ENCODE peak calls at places on chromosomes 3 and 15, in six cellular contexts. One of them, this sample, is unnamed.
A peak's percentile ranks its signal among the peaks of the same experiment; 100 is the strongest.

GRCh38 chr3:8318002-8318649 is 183.5 kb upstream of the LMCD1 start:
- DNase-seq in thyroid gland: no peak
- DNase-seq in cardiac fibroblast: peak; percentile 12
- DNase-seq in astrocyte of the spinal cord: peak; percentile 38
- DNase-seq in astrocyte: peak; percentile 27
- DNase-seq in heart left ventricle: no peak
- DNase-seq in this sample: no peak

GRCh38 chr15:84822774-84823579 is 5.8 kb downstream of the ALPK3 start:
- DNase-seq in thyroid gland: no peak
- DNase-seq in cardiac fibroblast: no peak
- DNase-seq in astrocyte of the spinal cord: no peak
- DNase-seq in astrocyte: no peak
- DNase-seq in heart left ventricle: no peak
- DNase-seq in this sample: no peak

GRCh38 chr15:33551860-33552259 is 241.1 kb downstream of the RYR3 start:
- DNase-seq in thyroid gland: no peak
- DNase-seq in cardiac fibroblast: no peak
- DNase-seq in astrocyte of the spinal cord: no peak
- DNase-seq in astrocyte: no peak
- DNase-seq in heart left ventricle: no peak
- DNase-seq in this sample: no peak

GRCh38 chr3:37210230-37210629 is 35.8 kb upstream of the LRRFIP2 start:
- DNase-seq in thyroid gland: no peak
- DNase-seq in cardiac fibroblast: peak; percentile 59
- DNase-seq in astrocyte of the spinal cord: no peak
- DNase-seq in astrocyte: peak; percentile 41
- DNase-seq in heart left ventricle: no peak
- DNase-seq in this sample: no peak

GRCh38 chr3:134796313-134797079 is 1.4 kb downstream of the EPHB1 start:
- DNase-seq in thyroid gland: peak; percentile 46
- DNase-seq in cardiac fibroblast: peak; percentile 7
- DNase-seq in astrocyte of the spinal cord: peak; percentile 12
- DNase-seq in astrocyte: peak; percentile 4
- DNase-seq in heart left ventricle: no peak
- DNase-seq in this sample: no peak

GRCh38 chr15:81410318-81410753 is 36.3 kb upstream of the TMC3 start:
- DNase-seq in thyroid gland: peak; percentile 42
- DNase-seq in cardiac fibroblast: peak; percentile 93
- DNase-seq in astrocyte of the spinal cord: peak; percentile 72
- DNase-seq in astrocyte: peak; percentile 48
- DNase-seq in heart left ventricle: peak; percentile 66
- DNase-seq in this sample: peak; percentile 25

GRCh38 chr15:71294251-71294635 is 179.0 kb downstream of the THSD4 start:
- DNase-seq in thyroid gland: no peak
- DNase-seq in cardiac fibroblast: no peak
- DNase-seq in astrocyte of the spinal cord: no peak
- DNase-seq in astrocyte: no peak
- DNase-seq in heart left ventricle: no peak
- DNase-seq in this sample: no peak

GRCh38 chr15:92914768-92915221 is 14.7 kb downstream of the CHD2 start:
- DNase-seq in thyroid gland: no peak
- DNase-seq in cardiac fibroblast: no peak
- DNase-seq in astrocyte of the spinal cord: no peak
- DNase-seq in astrocyte: no peak
- DNase-seq in heart left ventricle: no peak
- DNase-seq in this sample: no peak

GRCh38 chr15:78878356-78878755 is 5.7 kb downstream of the MORF4L1 start:
- DNase-seq in thyroid gland: no peak
- DNase-seq in cardiac fibroblast: peak; percentile 32
- DNase-seq in astrocyte of the spinal cord: peak; percentile 69
- DNase-seq in astrocyte: peak; percentile 78
- DNase-seq in heart left ventricle: no peak
- DNase-seq in this sample: no peak

GRCh38 chr3:147015334-147015733 is 391.0 kb downstream of the ZIC4 start:
- DNase-seq in thyroid gland: no peak
- DNase-seq in cardiac fibroblast: no peak
- DNase-seq in astrocyte of the spinal cord: no peak
- DNase-seq in astrocyte: no peak
- DNase-seq in heart left ventricle: no peak
- DNase-seq in this sample: no peak

GRCh38 chr3:183073839-183074615 is 25.3 kb downstream of the MCCC1 start:
- DNase-seq in thyroid gland: no peak
- DNase-seq in cardiac fibroblast: peak; percentile 25
- DNase-seq in astrocyte of the spinal cord: no peak
- DNase-seq in astrocyte: no peak
- DNase-seq in heart left ventricle: no peak
- DNase-seq in this sample: peak; percentile 12

GRCh38 chr3:30103186-30103585 is 503.2 kb upstream of the TGFBR2 start:
- DNase-seq in thyroid gland: no peak
- DNase-seq in cardiac fibroblast: no peak
- DNase-seq in astrocyte of the spinal cord: no peak
- DNase-seq in astrocyte: no peak
- DNase-seq in heart left ventricle: no peak
- DNase-seq in this sample: no peak

GRCh38 chr15:39365161-39365560 is 215.7 kb upstream of the THBS1 start:
- DNase-seq in thyroid gland: no peak
- DNase-seq in cardiac fibroblast: peak; percentile 55
- DNase-seq in astrocyte of the spinal cord: no peak
- DNase-seq in astrocyte: peak; percentile 26
- DNase-seq in heart left ventricle: no peak
- DNase-seq in this sample: no peak

GRCh38 chr15:39888809-39889208 is 31.3 kb downstream of the GPR176 start:
- DNase-seq in thyroid gland: no peak
- DNase-seq in cardiac fibroblast: no peak
- DNase-seq in astrocyte of the spinal cord: no peak
- DNase-seq in astrocyte: no peak
- DNase-seq in heart left ventricle: no peak
- DNase-seq in this sample: no peak

GRCh38 chr3:190721330-190721729 is 141.2 kb downstream of the GMNC start:
- DNase-seq in thyroid gland: peak; percentile 40
- DNase-seq in cardiac fibroblast: no peak
- DNase-seq in astrocyte of the spinal cord: no peak
- DNase-seq in astrocyte: no peak
- DNase-seq in heart left ventricle: no peak
- DNase-seq in this sample: no peak

GRCh38 chr15:78024883-78025282 is 52.6 kb downstream of the TBC1D2B start:
- DNase-seq in thyroid gland: no peak
- DNase-seq in cardiac fibroblast: no peak
- DNase-seq in astrocyte of the spinal cord: no peak
- DNase-seq in astrocyte: no peak
- DNase-seq in heart left ventricle: no peak
- DNase-seq in this sample: no peak

GRCh38 chr3:18902081-18902793 is 246.1 kb upstream of the KCNH8 start:
- DNase-seq in thyroid gland: no peak
- DNase-seq in cardiac fibroblast: no peak
- DNase-seq in astrocyte of the spinal cord: no peak
- DNase-seq in astrocyte: no peak
- DNase-seq in heart left ventricle: no peak
- DNase-seq in this sample: no peak

GRCh38 chr3:64380539-64380938 is 155.3 kb upstream of the PRICKLE2 start:
- DNase-seq in thyroid gland: no peak
- DNase-seq in cardiac fibroblast: no peak
- DNase-seq in astrocyte of the spinal cord: no peak
- DNase-seq in astrocyte: no peak
- DNase-seq in heart left ventricle: no peak
- DNase-seq in this sample: no peak

GRCh38 chr15:66508293-66508883 is 3.3 kb downstream of the ZWILCH start:
- DNase-seq in thyroid gland: no peak
- DNase-seq in cardiac fibroblast: no peak
- DNase-seq in astrocyte of the spinal cord: no peak
- DNase-seq in astrocyte: no peak
- DNase-seq in heart left ventricle: no peak
- DNase-seq in this sample: no peak

GRCh38 chr3:173893066-173893465 is 495.5 kb downstream of the NLGN1 start:
- DNase-seq in thyroid gland: no peak
- DNase-seq in cardiac fibroblast: no peak
- DNase-seq in astrocyte of the spinal cord: peak; percentile 86
- DNase-seq in astrocyte: peak; percentile 90
- DNase-seq in heart left ventricle: no peak
- DNase-seq in this sample: no peak

DNA sequence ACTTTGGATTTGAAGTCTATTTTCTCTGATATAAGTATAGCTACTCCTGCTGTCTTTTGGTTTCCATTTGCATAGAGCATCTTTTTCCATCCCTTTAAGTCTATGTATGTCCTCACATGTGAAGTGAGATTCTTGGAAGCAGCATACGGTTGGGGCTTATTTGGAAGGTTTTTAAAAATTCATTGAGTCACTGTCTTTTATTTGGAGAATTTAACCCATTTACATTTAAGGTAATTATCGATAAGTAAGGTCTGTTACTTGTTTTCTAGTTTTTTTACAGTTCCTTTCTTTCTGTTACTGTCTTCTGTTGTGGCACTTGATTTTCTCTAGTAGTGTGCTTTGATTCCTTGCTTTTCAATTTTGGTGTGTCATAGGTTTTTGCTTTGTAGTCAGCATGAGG is 14.0 kb downstream of the RUBCN start:
- DNase-seq in thyroid gland: no peak
- DNase-seq in cardiac fibroblast: no peak
- DNase-seq in astrocyte of the spinal cord: no peak
- DNase-seq in astrocyte: no peak
- DNase-seq in heart left ventricle: no peak
- DNase-seq in this sample: no peak
- TF ChIP-seq CTCF in thyroid gland: no peak
- TF ChIP-seq CTCF in cardiac fibroblast: no peak
- TF ChIP-seq CTCF in astrocyte of the spinal cord: no peak
- TF ChIP-seq CTCF in astrocyte: no peak
- TF ChIP-seq CTCF in heart left ventricle: no peak
- TF ChIP-seq CTCF in this sample: no peak

GRCh38 chr3:17761563-17761962 is 19.1 kb upstream of the TBC1D5 start:
- DNase-seq in thyroid gland: no peak
- DNase-seq in cardiac fibroblast: no peak
- DNase-seq in astrocyte of the spinal cord: no peak
- DNase-seq in astrocyte: no peak
- DNase-seq in heart left ventricle: no peak
- DNase-seq in this sample: no peak
- TF ChIP-seq CTCF in thyroid gland: no peak
- TF ChIP-seq CTCF in cardiac fibroblast: no peak
- TF ChIP-seq CTCF in astrocyte of the spinal cord: no peak
- TF ChIP-seq CTCF in astrocyte: no peak
- TF ChIP-seq CTCF in heart left ventricle: no peak
- TF ChIP-seq CTCF in this sample: no peak

GRCh38 chr3:126891141-126891540 is 91.8 kb upstream of the PLXNA1 start:
- DNase-seq in thyroid gland: no peak
- DNase-seq in cardiac fibroblast: no peak
- DNase-seq in astrocyte of the spinal cord: no peak
- DNase-seq in astrocyte: no peak
- DNase-seq in heart left ventricle: no peak
- DNase-seq in this sample: no peak
- TF ChIP-seq CTCF in thyroid gland: no peak
- TF ChIP-seq CTCF in cardiac fibroblast: no peak
- TF ChIP-seq CTCF in astrocyte of the spinal cord: no peak
- TF ChIP-seq CTCF in astrocyte: no peak
- TF ChIP-seq CTCF in heart left ventricle: no peak
- TF ChIP-seq CTCF in this sample: no peak

GRCh38 chr15:82647045-82647834 is at the start of gene CPEB1:
- DNase-seq in thyroid gland: peak; percentile 63
- DNase-seq in cardiac fibroblast: peak; percentile 47
- DNase-seq in astrocyte of the spinal cord: peak; percentile 5
- DNase-seq in astrocyte: no peak
- DNase-seq in heart left ventricle: peak; percentile 60
- DNase-seq in this sample: peak; percentile 55
- TF ChIP-seq CTCF in thyroid gland: no peak
- TF ChIP-seq CTCF in cardiac fibroblast: no peak
- TF ChIP-seq CTCF in astrocyte of the spinal cord: peak; percentile 8
- TF ChIP-seq CTCF in astrocyte: no peak
- TF ChIP-seq CTCF in heart left ventricle: peak; percentile 14
- TF ChIP-seq CTCF in this sample: no peak

DNA sequence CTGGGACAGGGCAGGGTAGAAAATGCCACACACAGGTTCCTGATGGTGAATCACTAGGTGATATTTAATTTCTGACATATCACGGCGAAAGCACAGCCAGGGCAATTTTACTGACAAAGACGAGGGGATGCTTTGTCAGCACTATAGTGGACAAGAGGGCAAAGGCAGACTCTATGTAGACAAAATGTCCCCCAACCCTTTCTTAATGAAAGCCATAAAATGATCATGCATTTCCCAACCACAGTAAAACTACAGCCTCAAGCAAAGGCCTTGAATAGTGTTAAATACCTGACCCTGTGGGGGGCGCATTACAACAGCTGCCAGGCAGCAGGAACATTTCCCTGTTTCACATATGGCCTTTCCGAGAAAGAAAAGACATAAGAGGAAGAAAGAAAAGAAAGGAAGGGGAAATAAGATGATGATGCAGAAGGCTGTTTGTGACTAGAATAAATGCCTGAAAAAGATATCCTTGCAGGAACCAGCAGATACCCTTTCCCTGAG is 49.5 kb downstream of the GLDN start:
- DNase-seq in thyroid gland: no peak
- DNase-seq in cardiac fibroblast: no peak
- DNase-seq in astrocyte of the spinal cord: peak; percentile 40
- DNase-seq in astrocyte: no peak
- DNase-seq in heart left ventricle: no peak
- DNase-seq in this sample: no peak
- TF ChIP-seq CTCF in thyroid gland: no peak
- TF ChIP-seq CTCF in cardiac fibroblast: no peak
- TF ChIP-seq CTCF in astrocyte of the spinal cord: no peak
- TF ChIP-seq CTCF in astrocyte: no peak
- TF ChIP-seq CTCF in heart left ventricle: no peak
- TF ChIP-seq CTCF in this sample: no peak

GRCh38 chr15:99454941-99455795 is 110.6 kb upstream of the MEF2A start:
- DNase-seq in thyroid gland: peak; percentile 67
- DNase-seq in cardiac fibroblast: peak; percentile 98
- DNase-seq in astrocyte of the spinal cord: peak; percentile 93
- DNase-seq in astrocyte: peak; percentile 97
- DNase-seq in heart left ventricle: peak; percentile 97
- DNase-seq in this sample: no peak
- TF ChIP-seq CTCF in thyroid gland: no peak
- TF ChIP-seq CTCF in cardiac fibroblast: no peak
- TF ChIP-seq CTCF in astrocyte of the spinal cord: no peak
- TF ChIP-seq CTCF in astrocyte: no peak
- TF ChIP-seq CTCF in heart left ventricle: no peak
- TF ChIP-seq CTCF in this sample: no peak

GRCh38 chr15:43204016-43204901 is 16.6 kb downstream of the EPB42 start:
- DNase-seq in thyroid gland: peak; percentile 68
- DNase-seq in cardiac fibroblast: peak; percentile 62
- DNase-seq in astrocyte of the spinal cord: peak; percentile 66
- DNase-seq in astrocyte: peak; percentile 49
- DNase-seq in heart left ventricle: peak; percentile 72
- DNase-seq in this sample: peak; percentile 83
- TF ChIP-seq CTCF in thyroid gland: peak; percentile 67
- TF ChIP-seq CTCF in cardiac fibroblast: peak; percentile 77
- TF ChIP-seq CTCF in astrocyte of the spinal cord: peak; percentile 82
- TF ChIP-seq CTCF in astrocyte: peak; percentile 52
- TF ChIP-seq CTCF in heart left ventricle: peak; percentile 67
- TF ChIP-seq CTCF in this sample: peak; percentile 65